ENCODE peak calls at places on chromosomes 11 and 22, in four cellular contexts. A, Y, H and L are unnamed samples.

GRCh38 chr11:1351278-1351937 is 38.3 kb upstream of the BRSK2 start:
- DNase-seq in Y (no peak), H (no peak), A (no peak), L (no peak)

GRCh38 chr11:126631399-126631798 is 275.9 kb downstream of the ST3GAL4 start:
- DNase-seq in Y (no peak), H (no peak), A (no peak), L (peak; percentile 76)

GRCh38 chr11:63240098-63240497 is 3.3 kb downstream of the SLC22A25 start:
- DNase-seq in A (no peak), Y (no peak), H (no peak), L (no peak)

GRCh38 chr22:39612811-39613548 is 42.4 kb downstream of the CACNA1I start:
- DNase-seq in H (no peak), Y (no peak), A (no peak), L (no peak)

GRCh38 chr11:1403721-1404460 is 14.2 kb downstream of the BRSK2 start:
- DNase-seq in H (no peak), A (no peak), Y (no peak), L (no peak)

GRCh38 chr11:26121466-26121865 is 210.5 kb upstream of the ANO3 start:
- DNase-seq in Y (no peak), A (no peak), H (no peak), L (no peak)

GRCh38 chr11:67261942-67262681 is 4.2 kb upstream of the GRK2 start:
- DNase-seq in Y (no peak), A (no peak), H (no peak), L (no peak)

GRCh38 chr11:74319139-74319538 is 7.7 kb upstream of the P4HA3 start:
- DNase-seq in H (peak; percentile 92), Y (no peak), A (no peak), L (no peak)

GRCh38 chr11:3090096-3090901 is 33.1 kb upstream of the CARS1 start:
- DNase-seq in H (no peak), A (no peak), Y (no peak), L (no peak)

GRCh38 chr11:75588067-75588481 is 26.0 kb downstream of the SERPINH1 start:
- DNase-seq in A (no peak), H (no peak), Y (no peak), L (no peak)

GRCh38 chr11:64472593-64473455 is 113.9 kb downstream of the RPS6KA4 start:
- DNase-seq in Y (no peak), H (no peak), A (no peak), L (no peak)

GRCh38 chr22:22062306-22062793 is 79.8 kb upstream of the TOP3B start:
- DNase-seq in H (no peak), A (no peak), Y (no peak), L (no peak)

GRCh38 chr11:31487848-31488247 is 21.6 kb downstream of the IMMP1L start:
- DNase-seq in Y (peak; percentile 41), H (peak; percentile 52), A (peak; percentile 27), L (peak; percentile 84)

GRCh38 chr11:63613517-63614135 is 607 bp downstream of the PLAAT3 start:
- DNase-seq in A (no peak), H (no peak), Y (peak; percentile 62), L (no peak)

GRCh38 chr11:70183483-70184176 is 19.5 kb upstream of the FADD start:
- DNase-seq in A (no peak), H (no peak), Y (no peak), L (no peak)

GRCh38 chr11:35412285-35412684 is 7.1 kb downstream of the SLC1A2 start:
- DNase-seq in Y (peak; percentile 56), A (no peak), H (no peak), L (no peak)

GRCh38 chr11:7046474-7046873 is 26.2 kb downstream of the NLRP14 start:
- DNase-seq in Y (no peak), A (no peak), H (peak; percentile 63), L (no peak)

GRCh38 chr11:61955031-61955415 is 4.9 kb downstream of the BEST1 start:
- DNase-seq in Y (peak; percentile 74), H (peak; percentile 40), A (peak; percentile 20), L (no peak)

GRCh38 chr11:123450593-123450992 is 20.5 kb downstream of the GRAMD1B start:
- DNase-seq in A (no peak), Y (no peak), H (peak; percentile 77), L (no peak)

GRCh38 chr22:37326726-37327125 is 44.4 kb downstream of the CYTH4 start:
- DNase-seq in H (no peak), A (no peak), Y (no peak), L (no peak)

GRCh38 chr11:1504581-1505290 is 18.2 kb upstream of the MOB2 start:
- DNase-seq in Y (no peak), A (no peak), H (no peak), L (no peak)

GRCh38 chr11:104124979-104125378 is 39.0 kb downstream of the PDGFD start:
- DNase-seq in Y (no peak), H (no peak), A (no peak), L (peak; percentile 76)

GRCh38 chr11:119181677-119182412 is 3.4 kb upstream of the NHERF4 start:
- DNase-seq in Y (no peak), A (no peak), H (no peak), L (no peak)

GRCh38 chr22:39080052-39080762 is 3.1 kb downstream of the APOBEC3G start:
- DNase-seq in A (no peak), H (no peak), Y (no peak), L (no peak)

GRCh38 chr11:18729426-18729825 is 3.4 kb upstream of the IGSF22 start:
- DNase-seq in Y (no peak), H (no peak), A (no peak), L (no peak)

GRCh38 chr22:31646186-31647019 is 15.6 kb downstream of the PISD start:
- DNase-seq in Y (no peak), A (no peak), H (peak; percentile 99), L (no peak)

GRCh38 chr11:45042560-45042959 is 91.9 kb upstream of the TP53I11 start:
- DNase-seq in Y (no peak), A (no peak), H (no peak), L (no peak)

GRCh38 chr11:97854357-97854756 is 1166.4 kb upstream of the CNTN5 start:
- DNase-seq in A (no peak), H (no peak), Y (no peak), L (no peak)

GRCh38 chr11:93663021-93663420 is 1.5 kb downstream of the CEP295 start:
- DNase-seq in H (no peak), A (no peak), Y (peak; percentile 10), L (peak; percentile 58)

GRCh38 chr22:41234815-41235687 is 5.7 kb downstream of the CHADL start:
- DNase-seq in A (no peak), Y (no peak), H (no peak), L (no peak)

GRCh38 chr11:123338266-123338800 is 91.7 kb upstream of the GRAMD1B start:
- DNase-seq in A (no peak), H (no peak), Y (no peak), L (no peak)

GRCh38 chr22:38758276-38758945 is 2.6 kb upstream of the SUN2 start:
- DNase-seq in H (no peak), Y (no peak), A (no peak), L (no peak)

GRCh38 chr11:75560644-75561043 is 1.4 kb upstream of the SERPINH1 start:
- DNase-seq in A (no peak), H (peak; percentile 63), Y (no peak), L (no peak)

GRCh38 chr11:6568191-6568918 is 35.1 kb downstream of the RRP8 start:
- DNase-seq in A (no peak), Y (peak; percentile 68), H (peak; percentile 58), L (no peak)

GRCh38 chr11:79219186-79220045 is 221.4 kb downstream of the TENM4 start:
- DNase-seq in A (no peak), H (no peak), Y (no peak), L (no peak)

DNA sequence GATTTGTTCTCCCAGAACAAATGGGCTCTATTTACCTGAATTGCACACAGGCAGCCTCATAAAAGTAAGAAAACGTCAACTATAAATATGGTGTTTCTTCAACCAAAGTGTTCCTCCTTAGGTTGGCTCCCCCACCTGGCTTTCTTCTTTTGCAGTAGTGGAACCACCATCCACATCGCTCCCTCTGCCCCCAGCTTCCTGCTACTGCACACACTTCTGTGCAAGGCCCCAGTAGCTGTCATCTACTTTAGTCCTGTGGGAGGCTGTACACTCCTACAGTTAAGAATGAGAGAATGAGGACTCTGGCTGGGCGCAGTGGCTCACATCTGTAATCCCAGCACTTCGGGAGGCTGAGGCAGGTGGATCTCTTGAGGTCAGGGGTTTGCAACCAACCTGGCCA is 89.5 kb downstream of the BMAL1 start:
- DNase-seq in H (no peak), A (no peak), Y (no peak), L (peak; percentile 44)
- H2AFZ ChIP-seq in H (no peak overlapping the region), A (no peak overlapping the region), Y (no peak overlapping the region), L (no peak overlapping the region)

DNA sequence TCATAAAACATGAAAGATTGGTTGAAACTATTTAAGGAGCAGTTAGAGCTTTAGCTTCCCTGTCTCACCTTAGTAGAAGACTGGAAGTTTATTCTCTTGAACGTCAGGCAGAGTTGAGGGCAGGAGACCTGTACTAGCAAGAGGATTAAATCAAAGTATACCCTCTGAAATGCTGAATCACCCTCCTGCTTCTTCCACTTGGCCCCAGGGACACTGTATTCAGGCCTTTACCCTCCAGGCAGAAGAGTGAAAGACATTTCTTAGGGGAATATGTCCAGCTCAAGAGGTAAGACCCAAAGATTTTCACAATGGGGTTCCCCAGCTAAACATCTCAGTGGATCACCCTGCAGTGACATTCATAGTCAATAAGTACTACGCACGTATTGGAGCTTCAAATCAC is 11.9 kb downstream of the APOA4 start:
- DNase-seq in H (no peak), Y (no peak), A (no peak), L (no peak)
- H2AFZ ChIP-seq in H (no peak overlapping the region), Y (peak overlapping the region; percentile 26), A (peak overlapping the region; percentile 35), L (no peak overlapping the region)

GRCh38 chr22:26671317-26672059 is 14.1 kb downstream of the MIAT start:
- DNase-seq in H (no peak), A (no peak), Y (no peak), L (peak; percentile 77)

GRCh38 chr22:26672590-26673468 is 15.4 kb downstream of the MIAT start:
- DNase-seq in A (peak; percentile 89), H (peak; percentile 94), Y (peak; percentile 94), L (peak; percentile 98)

GRCh38 chr22:26673485-26673884 is 16.1 kb downstream of the MIAT start:
- DNase-seq in A (no peak), Y (no peak), H (peak; percentile 41), L (peak; percentile 47)

GRCh38 chr22:26670459-26670858 is 13.1 kb downstream of the MIAT start:
- DNase-seq in A (no peak), H (no peak), Y (no peak), L (peak; percentile 46)

DNA sequence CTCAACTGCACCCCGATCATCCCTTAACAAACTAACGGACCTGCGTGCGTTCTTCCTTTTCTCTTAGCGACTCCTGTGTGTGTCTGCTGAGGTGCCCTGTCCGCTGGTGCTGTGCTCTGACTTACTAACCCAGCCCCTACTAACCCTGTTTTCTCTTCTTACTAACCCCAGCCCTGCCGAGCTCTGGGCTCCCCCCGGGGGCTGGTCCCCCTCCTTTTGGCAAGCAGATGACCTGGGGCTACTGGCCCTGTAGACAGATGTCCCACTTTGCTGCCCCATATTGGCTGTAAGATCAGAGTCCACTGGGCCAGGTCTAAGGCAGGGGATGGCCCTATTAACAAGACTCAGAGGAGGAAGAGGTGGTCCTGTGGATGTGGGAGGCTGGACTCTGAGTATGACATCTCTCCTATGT is 14.7 kb downstream of the MIAT start:
- DNase-seq in H (no peak), Y (no peak), A (no peak), L (no peak)
- H2AFZ ChIP-seq in H (peak overlapping the region; percentile 74), Y (no peak overlapping the region), A (peak overlapping the region; percentile 66), L (peak overlapping the region; percentile 70)

DNA sequence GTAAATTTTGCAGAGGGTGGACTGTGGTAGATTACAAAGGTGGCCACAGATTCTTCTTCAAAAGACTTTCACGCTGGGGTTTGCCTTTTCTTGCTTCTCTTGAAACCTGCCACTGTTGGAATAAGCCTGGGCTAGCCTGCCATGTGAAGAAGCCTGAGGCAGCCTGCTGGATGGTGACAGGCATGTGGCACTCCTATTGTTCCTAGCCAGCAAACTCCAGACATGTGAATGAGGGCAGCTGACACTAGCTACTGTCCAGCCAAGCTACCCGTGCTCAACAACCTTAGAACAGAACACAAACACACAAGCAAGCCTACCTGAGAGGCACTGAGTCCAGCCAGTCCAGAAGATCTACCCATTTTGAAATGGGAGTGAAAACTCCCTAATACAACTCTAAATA is 322.7 kb upstream of the LARGE1 start:
- DNase-seq in Y (no peak), A (no peak), H (no peak), L (no peak)
- H2AFZ ChIP-seq in Y (peak overlapping the region; percentile 80), A (no peak overlapping the region), H (no peak overlapping the region), L (no peak overlapping the region)